ENCODE peak calls at places on chromosomes 1 and 21, in nine cellular contexts. J, U, L, W, N, K, H, R and M are unnamed samples.

GRCh38 chr21:45301521-45302081 is 13.9 kb upstream of the POFUT2 start:
- DNase-seq in J (no peak), U (peak), L (no peak), W (no peak), R (no peak), K (no peak), N (no peak), H (no peak), M (no peak)

GRCh38 chr1:30042438-30043147 is 680.8 kb downstream of the MATN1 start:
- DNase-seq in N (no peak), R (no peak), K (no peak), H (no peak), U (peak), L (no peak), J (no peak), W (no peak), M (no peak)

GRCh38 chr1:34320081-34320480 is 143.4 kb downstream of the C1orf94 start:
- DNase-seq in J (no peak), L (no peak), W (no peak), N (no peak), H (no peak), K (no peak), R (no peak), U (no peak), M (no peak)

GRCh38 chr1:214125819-214126218 is 138.0 kb downstream of the PROX1 start:
- DNase-seq in R (no peak), H (no peak), J (no peak), K (no peak), N (no peak), L (no peak), U (no peak), W (no peak), M (no peak)

GRCh38 chr1:232533328-232533727 is 96.6 kb downstream of the SIPA1L2 start:
- DNase-seq in U (no peak), N (no peak), K (no peak), H (no peak), R (no peak), W (no peak), J (no peak), L (no peak), M (no peak)

GRCh38 chr1:100036718-100037664 is 67.2 kb downstream of the SLC35A3 start:
- DNase-seq in K (peak), R (no peak), H (no peak), N (no peak), L (no peak), U (no peak), J (peak), W (no peak), M (peak)

GRCh38 chr1:101664726-101665125 is 332.0 kb downstream of the OLFM3 start:
- DNase-seq in L (no peak), N (no peak), H (no peak), J (no peak), K (no peak), U (no peak), W (no peak), R (no peak), M (no peak)

GRCh38 chr1:206507395-206508129 is at the start of gene RASSF5:
- DNase-seq in J (peak), L (peak), U (peak), H (peak), W (peak), K (peak), R (peak), N (peak), M (peak)

GRCh38 chr21:45466330-45467220 is 61.6 kb downstream of the COL18A1 start:
- DNase-seq in L (no peak), H (no peak), U (peak), R (no peak), W (no peak), K (no peak), N (no peak), J (no peak), M (no peak)

GRCh38 chr21:45551816-45552695 is 9.8 kb upstream of the SLC19A1 start:
- DNase-seq in W (no peak), J (no peak), N (no peak), H (no peak), R (no peak), U (peak), L (no peak), K (no peak), M (no peak)

GRCh38 chr1:36207339-36207738 is 16.9 kb upstream of the THRAP3 start:
- DNase-seq in U (no peak), K (peak), R (no peak), L (no peak), W (no peak), H (no peak), J (peak), N (no peak), M (peak)

GRCh38 chr1:157405662-157406061 is 146.7 kb downstream of the FCRL5 start:
- DNase-seq in R (no peak), W (no peak), L (no peak), N (no peak), U (no peak), K (no peak), H (no peak), J (no peak), M (no peak)

GRCh38 chr1:47175227-47175934 is 14.5 kb downstream of the PDZK1IP1 start:
- DNase-seq in R (peak), U (peak), J (peak), W (peak), K (peak), H (no peak), L (peak), N (peak), M (peak)

GRCh38 chr1:231040800-231041704 is 998 bp upstream of the FAM89A start:
- DNase-seq in H (no peak), U (peak), N (no peak), W (no peak), R (no peak), J (no peak), L (no peak), K (no peak), M (peak)

GRCh38 chr1:216866714-216867113 is 143.5 kb upstream of the ESRRG start:
- DNase-seq in U (no peak), J (no peak), W (no peak), K (no peak), N (no peak), H (no peak), L (no peak), R (no peak), M (no peak)

GRCh38 chr1:25150998-25151397 is 81.3 kb downstream of the SYF2 start:
- DNase-seq in J (no peak), U (no peak), K (no peak), H (no peak), N (no peak), W (no peak), L (no peak), R (no peak), M (no peak)

GRCh38 chr1:25146382-25146855 is 85.9 kb downstream of the SYF2 start:
- DNase-seq in K (no peak), H (no peak), U (no peak), N (no peak), R (no peak), W (no peak), L (no peak), J (no peak), M (no peak)

GRCh38 chr1:25145775-25146381 is 86.4 kb downstream of the SYF2 start:
- DNase-seq in H (no peak), U (no peak), J (no peak), N (no peak), R (no peak), K (peak), L (no peak), W (no peak), M (no peak)

DNA sequence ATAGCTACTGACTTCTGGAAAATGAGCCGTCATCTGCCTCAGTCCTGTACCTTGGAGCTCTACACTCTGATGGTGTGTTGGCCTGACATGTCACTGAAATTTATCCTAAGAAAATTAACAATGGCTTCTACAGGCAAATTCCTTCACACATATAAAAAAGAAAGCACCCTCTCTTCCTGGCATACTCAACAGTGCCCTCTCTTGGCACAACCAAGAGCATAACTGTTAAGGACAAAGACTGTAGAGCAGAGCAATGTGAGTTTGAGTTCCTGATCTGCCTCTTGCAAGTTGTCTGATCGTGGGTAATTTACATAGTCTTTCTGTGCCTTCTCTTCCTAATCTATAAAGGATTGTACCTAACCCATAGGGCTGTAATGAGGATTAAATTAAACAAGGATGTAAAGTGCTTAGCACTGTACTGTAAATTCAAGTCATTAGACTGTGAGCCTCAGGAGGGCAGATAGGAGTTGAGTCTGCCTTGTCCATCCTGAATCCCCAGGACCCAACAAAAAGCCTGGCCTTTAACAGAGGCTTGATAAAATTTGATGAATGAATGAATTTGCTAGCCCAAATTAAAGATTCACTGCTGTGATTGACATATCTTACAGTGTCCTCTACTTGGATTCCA is 83.5 kb downstream of the SYF2 start:
- DNase-seq in W (no peak), N (no peak), R (peak), U (no peak), L (peak), H (no peak), K (peak), J (no peak), M (peak)
- TF ChIP-seq CTCF in W (peak), N (peak), R (peak), U (no peak), L (peak), H (peak), K (peak), J (no peak), M (peak)

GRCh38 chr1:115218696-115219095 is 119.4 kb downstream of the NGF start:
- DNase-seq in N (no peak), L (no peak), W (no peak), H (no peak), U (no peak), R (no peak), J (no peak), K (no peak), M (no peak)

GRCh38 chr1:115218034-115218405 is 120.0 kb downstream of the NGF start:
- DNase-seq in J (peak), W (no peak), R (no peak), N (no peak), H (no peak), L (no peak), K (no peak), U (no peak), M (no peak)

GRCh38 chr1:115215703-115216521 is 122.1 kb downstream of the NGF start:
- DNase-seq in J (no peak), R (no peak), H (no peak), W (no peak), L (no peak), U (no peak), K (no peak), N (no peak), M (no peak)

GRCh38 chr1:115215110-115215509 is 122.9 kb downstream of the NGF start:
- DNase-seq in R (no peak), H (no peak), J (no peak), U (no peak), K (no peak), L (no peak), N (no peak), W (no peak), M (no peak)

GRCh38 chr1:115217150-115218033 is 120.7 kb downstream of the NGF start:
- DNase-seq in U (no peak), W (no peak), L (no peak), R (no peak), J (no peak), K (no peak), N (no peak), H (no peak), M (peak)
- TF ChIP-seq CTCF in U (no peak), W (no peak), L (no peak), R (no peak), J (no peak), K (no peak), N (no peak), H (no peak), M (no peak)

GRCh38 chr1:209931141-209931540 is 6.9 kb upstream of the SYT14 start:
- DNase-seq in L (no peak), K (no peak), H (no peak), J (no peak), R (no peak), U (no peak), W (no peak), N (no peak), M (no peak)

GRCh38 chr1:209937996-209938959 is at the start of gene SYT14:
- DNase-seq in R (no peak), H (no peak), J (peak), N (peak), L (peak), W (peak), U (no peak), K (no peak), M (peak)

DNA sequence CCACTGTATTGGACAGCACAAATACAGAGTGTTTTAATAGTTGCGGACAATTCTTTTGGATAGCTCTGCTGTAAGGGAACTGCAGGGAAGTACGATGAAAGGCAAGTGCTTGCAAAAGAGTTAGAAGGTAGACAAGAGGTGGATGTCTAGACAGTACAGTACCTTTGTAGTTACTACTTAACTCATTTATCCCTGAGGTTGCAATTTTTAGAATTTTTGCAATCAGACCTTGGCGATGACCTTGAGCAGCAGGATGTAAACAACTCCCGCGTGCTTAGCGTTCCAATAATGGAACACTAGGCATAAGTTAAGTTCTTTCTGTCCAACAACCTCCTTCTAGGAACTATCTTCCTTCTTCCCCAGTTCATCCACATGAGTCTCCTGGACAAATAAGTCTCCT is 1.9 kb upstream of the SYT14 start:
- DNase-seq in N (no peak), W (no peak), R (no peak), L (no peak), K (no peak), J (no peak), U (no peak), H (no peak), M (no peak)
- TF ChIP-seq CTCF in N (no peak), W (no peak), R (no peak), L (no peak), K (no peak), J (no peak), U (no peak), H (no peak), M (no peak)

DNA sequence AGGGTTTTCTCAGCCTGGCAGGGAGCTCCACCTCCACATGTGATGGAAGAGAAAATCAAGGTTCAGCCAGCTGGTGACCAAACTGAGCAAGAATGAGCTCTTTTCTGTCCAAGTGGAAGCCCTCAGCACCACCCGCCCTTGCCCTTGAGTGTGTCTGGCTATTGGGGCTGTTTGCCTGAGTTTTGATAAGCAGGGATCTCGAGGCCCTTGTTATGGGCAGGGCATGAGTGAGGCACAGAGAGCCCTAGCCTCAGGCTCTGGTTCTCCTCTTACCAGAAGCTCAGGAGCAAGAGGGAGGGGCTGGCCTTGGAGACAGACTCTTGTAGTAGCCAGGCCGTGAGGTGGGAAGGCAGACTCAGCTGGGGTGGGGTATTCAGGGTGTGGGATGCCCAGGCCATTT is 37.5 kb upstream of the ARF1 start:
- DNase-seq in H (no peak), R (no peak), K (no peak), N (no peak), W (no peak), L (no peak), J (no peak), U (no peak), M (no peak)
- TF ChIP-seq CTCF in H (no peak), R (no peak), K (no peak), N (no peak), W (no peak), L (no peak), J (no peak), U (no peak), M (no peak)